ENCODE peak calls at places on chromosomes 7 and 10, in eight cellular contexts. V is ovary; T is transverse colon; E is psoas muscle; Y is neuronal stem cell; F is IMR-90; S is CD8-positive, alpha-beta memory T cell; M is WERI-Rb-1. P is an unnamed sample. For H3K9me3, the result is how much of the 10 kb centered on the place peaks cover.

GRCh38 chr7:141057788-141058187 is 16.1 kb upstream of the TMEM178B start:
- DNase-seq in V (no peak), T (no peak), E (no peak), Y (no peak), F (no peak), S (no peak), M (no peak), P (no peak)

GRCh38 chr10:12077580-12078180 is 8.9 kb downstream of the DHTKD1 start:
- DNase-seq in V (no peak), T (no peak), E (no peak), Y (no peak), F (no peak), S (no peak), M (no peak), P (no peak)

GRCh38 chr7:152338553-152338952 is 97.2 kb downstream of the KMT2C start:
- DNase-seq in V (no peak), T (no peak), E (no peak), Y (no peak), F (peak), S (no peak), M (no peak), P (no peak)

GRCh38 chr10:16927536-16927935 is 110.3 kb upstream of the RSU1 start:
- DNase-seq in V (no peak), T (no peak), E (no peak), Y (no peak), F (no peak), S (no peak), M (no peak), P (no peak)

GRCh38 chr7:24702674-24703235 is 54.5 kb downstream of the GSDME start:
- DNase-seq in V (no peak), T (no peak), E (no peak), Y (no peak), F (peak), S (no peak), M (no peak), P (no peak)

GRCh38 chr10:71739368-71739900 is 19.9 kb upstream of the C10orf105 start:
- DNase-seq in V (no peak), T (no peak), E (no peak), Y (no peak), F (no peak), S (no peak), M (no peak), P (no peak)

GRCh38 chr10:124383496-124383895 is 35.2 kb downstream of the OAT start:
- DNase-seq in V (no peak), T (no peak), E (no peak), Y (no peak), F (no peak), S (no peak), M (no peak), P (no peak)

GRCh38 chr10:30818854-30819253 is 189.3 kb upstream of the LYZL2 start:
- DNase-seq in V (no peak), T (no peak), E (peak), Y (no peak), F (no peak), S (no peak), M (no peak), P (no peak)

GRCh38 chr7:74514131-74514591 is 60.5 kb downstream of the GTF2IRD1 start:
- DNase-seq in V (no peak), T (no peak), E (no peak), Y (no peak), F (no peak), S (no peak), M (no peak), P (no peak)

GRCh38 chr7:28207486-28208158 is 27.0 kb upstream of the JAZF1 start:
- DNase-seq in V (no peak), T (no peak), E (no peak), Y (no peak), F (no peak), S (no peak), M (no peak), P (no peak)

GRCh38 chr10:5953676-5954075 is 23.7 kb downstream of the IL15RA start:
- DNase-seq in V (peak), T (no peak), E (no peak), Y (no peak), F (no peak), S (no peak), M (no peak), P (no peak)

GRCh38 chr10:3452234-3452633 is 279.7 kb upstream of the PITRM1 start:
- DNase-seq in V (no peak), T (no peak), E (no peak), Y (no peak), F (peak), S (no peak), M (no peak), P (no peak)

GRCh38 chr10:126518186-126519080 is 130.2 kb upstream of the ADAM12 start:
- DNase-seq in V (no peak), T (no peak), E (no peak), Y (no peak), F (no peak), S (no peak), M (no peak), P (no peak)

GRCh38 chr10:115171392-115171960 is 78.3 kb downstream of the ATRNL1 start:
- DNase-seq in V (no peak), T (no peak), E (no peak), Y (peak), F (no peak), S (no peak), M (no peak), P (no peak)

GRCh38 chr7:128076831-128077271 is 45.6 kb upstream of the LRRC4 start:
- DNase-seq in V (peak), T (peak), E (peak), Y (no peak), F (no peak), S (no peak), M (peak), P (peak)

GRCh38 chr10:128047991-128048826 is 78.0 kb downstream of the MKI67 start:
- DNase-seq in V (no peak), T (peak), E (no peak), Y (no peak), F (peak), S (peak), M (no peak), P (no peak)

GRCh38 chr10:128629111-128630096 is 503.2 kb upstream of the MKI67 start:
- DNase-seq in V (no peak), T (no peak), E (peak), Y (no peak), F (no peak), S (no peak), M (peak), P (no peak)

GRCh38 chr10:77974396-77975074 is 48.0 kb upstream of the DLG5 start:
- DNase-seq in V (no peak), T (peak), E (no peak), Y (peak), F (peak), S (no peak), M (peak), P (no peak)

GRCh38 chr10:102504976-102505300 is 1.2 kb downstream of the SUFU start:
- DNase-seq in V (no peak), T (no peak), E (no peak), Y (no peak), F (no peak), S (no peak), M (no peak), P (no peak)

GRCh38 chr7:13751771-13752170 is 237.7 kb downstream of the ETV1 start:
- DNase-seq in V (no peak), T (no peak), E (no peak), Y (no peak), F (no peak), S (no peak), M (no peak), P (no peak)

DNA sequence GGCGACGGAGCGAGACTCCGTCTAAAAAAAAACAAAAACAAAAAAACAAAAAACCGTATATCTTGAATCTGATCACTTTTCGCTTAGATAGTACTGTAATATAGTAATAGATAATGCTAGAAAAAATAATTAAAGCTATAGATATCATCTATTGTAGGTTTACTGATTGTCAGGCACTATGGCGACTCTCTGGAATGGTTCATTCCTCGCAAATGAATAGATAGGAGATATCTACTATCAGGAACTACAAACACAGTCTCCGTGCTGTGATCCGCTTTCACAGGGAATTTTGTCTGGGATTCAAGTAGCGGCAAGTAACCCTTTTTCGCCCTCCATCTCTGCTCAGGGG is 342 bp upstream of the MEIG1 start:
- DNase-seq in V (no peak), T (no peak), E (no peak), Y (no peak), F (no peak), S (no peak), M (no peak), P (no peak)
- H3K4me3 ChIP-seq in V (peak), T (peak), E (peak), Y (peak), F (peak), S (peak), M (peak), P (peak)

DNA sequence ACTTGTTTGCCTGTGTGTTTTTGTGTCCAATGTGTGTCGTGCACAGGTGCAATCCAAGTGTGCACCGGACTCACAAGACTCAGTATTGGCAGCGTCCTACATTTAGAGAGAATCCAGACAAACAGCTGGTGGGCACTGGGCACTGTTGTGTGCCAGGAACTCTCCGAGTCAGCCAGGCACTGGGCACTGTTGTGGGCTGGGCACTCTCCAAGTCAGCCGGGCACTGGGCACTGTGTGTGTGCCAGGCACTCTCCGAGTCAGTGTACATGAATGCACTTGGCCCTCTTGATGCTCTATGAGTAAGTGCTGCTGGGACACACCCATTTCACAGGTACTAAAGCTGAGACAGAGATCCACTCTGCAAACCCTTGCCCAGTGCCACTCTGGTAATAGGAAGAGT is 303.5 kb downstream of the PTPRN2 start:
- DNase-seq in V (no peak), T (no peak), E (no peak), Y (no peak), F (no peak), S (no peak), M (no peak), P (no peak)
- H3K9me3 ChIP-seq in V (under half), T (under half), E (under half), Y (under half), F (under half), S (under half), M (under half), P (under half)

GRCh38 chr10:22712246-22712958 is 2.0 kb downstream of the PIP4K2A start:
- DNase-seq in V (no peak), T (no peak), E (no peak), Y (no peak), F (peak), S (no peak), M (no peak), P (no peak)

GRCh38 chr10:22710139-22710745 is 4.1 kb downstream of the PIP4K2A start:
- DNase-seq in V (no peak), T (no peak), E (no peak), Y (no peak), F (no peak), S (no peak), M (no peak), P (no peak)

GRCh38 chr10:22712959-22713852 is 1.2 kb downstream of the PIP4K2A start:
- DNase-seq in V (peak), T (peak), E (peak), Y (peak), F (peak), S (peak), M (peak), P (peak)

GRCh38 chr10:22708772-22709171 is 5.6 kb downstream of the PIP4K2A start:
- DNase-seq in V (no peak), T (no peak), E (no peak), Y (no peak), F (no peak), S (no peak), M (no peak), P (no peak)

DNA sequence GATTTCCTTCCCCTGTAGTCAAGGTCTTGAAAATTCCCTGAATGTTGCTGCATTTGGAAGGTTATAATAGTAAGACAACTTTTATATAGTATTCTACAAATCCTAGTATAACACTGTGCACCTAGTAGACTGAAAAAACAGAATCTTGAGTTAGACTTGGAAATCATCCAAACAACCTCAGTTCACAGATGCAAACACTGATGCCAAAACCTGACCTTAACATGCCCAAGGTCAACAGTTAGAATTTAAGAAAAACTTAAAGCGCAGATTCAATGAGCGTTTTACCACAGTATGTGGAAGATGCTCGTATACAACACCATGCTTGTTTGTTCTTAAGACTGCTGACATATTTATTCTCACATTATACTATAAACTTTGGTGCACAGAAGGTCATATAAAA is 3.0 kb downstream of the PIP4K2A start:
- DNase-seq in V (no peak), T (no peak), E (no peak), Y (no peak), F (no peak), S (no peak), M (no peak), P (no peak)
- H3K4me3 ChIP-seq in V (no peak), T (no peak), E (no peak), Y (no peak), F (no peak), S (peak), M (no peak), P (no peak)

GRCh38 chr7:159200421-159200820 is 55.8 kb upstream of the VIPR2 start:
- DNase-seq in V (no peak), T (no peak), E (no peak), Y (no peak), F (no peak), S (no peak), M (no peak), P (no peak)
- H3K9me3 ChIP-seq in V (under half), T (under half), E (under half), Y (under half), F (under half), S (under half), M (under half), P (under half)